ENCODE peak calls at places on chromosomes 6 and 20, in ten cellular contexts. N, E, K, T, V, Q, G, D, P and X are unnamed samples.
A peak's percentile ranks its signal among the peaks of the same experiment; 100 is the strongest.

GRCh38 chr20:40868568-40869223 is 159.9 kb upstream of the TOP1 start:
- DNase-seq in N (peak; percentile 71), E (peak; percentile 75), K (no peak), T (peak; percentile 67), V (no peak), Q (peak; percentile 3), G (no peak), D (peak; percentile 65), P (peak; percentile 79), X (peak; percentile 83)

GRCh38 chr6:73285674-73286283 is 22.8 kb upstream of the KHDC1 start:
- DNase-seq in N (peak; percentile 79), E (no peak), K (peak; percentile 82), T (peak; percentile 72), V (no peak), Q (no peak), G (peak; percentile 37), D (peak; percentile 80), P (peak; percentile 37), X (peak; percentile 72)

GRCh38 chr6:43796168-43796567 is 26.2 kb downstream of the VEGFA start:
- DNase-seq in N (no peak), E (no peak), K (no peak), T (no peak), V (peak; percentile 3), Q (no peak), G (no peak), D (no peak), P (no peak), X (no peak)

GRCh38 chr20:9660236-9660868 is 146.0 kb downstream of the LAMP5 start:
- DNase-seq in N (peak; percentile 1), E (no peak), K (peak; percentile 67), T (peak; percentile 8), V (no peak), Q (no peak), G (peak; percentile 5), D (peak; percentile 3), P (no peak), X (peak; percentile 5)

GRCh38 chr20:46999821-47000465 is 105.3 kb downstream of the EYA2 start:
- DNase-seq in N (no peak), E (no peak), K (no peak), T (no peak), V (no peak), Q (no peak), G (peak; percentile 90), D (no peak), P (no peak), X (no peak)

GRCh38 chr20:64258071-64258823 is 2.7 kb downstream of the PCMTD2 start:
- DNase-seq in N (no peak), E (no peak), K (no peak), T (peak; percentile 71), V (no peak), Q (no peak), G (no peak), D (no peak), P (no peak), X (no peak)

GRCh38 chr6:155089746-155090145 is 94.6 kb downstream of the TIAM2 start:
- DNase-seq in N (no peak), E (no peak), K (no peak), T (no peak), V (no peak), Q (no peak), G (no peak), D (no peak), P (no peak), X (no peak)

GRCh38 chr6:3542032-3542640 is 85.3 kb upstream of the SLC22A23 start:
- DNase-seq in N (no peak), E (no peak), K (no peak), T (no peak), V (no peak), Q (no peak), G (no peak), D (no peak), P (no peak), X (no peak)

GRCh38 chr6:39820553-39820952 is 28.4 kb downstream of the DAAM2 start:
- DNase-seq in N (no peak), E (no peak), K (no peak), T (no peak), V (no peak), Q (no peak), G (no peak), D (no peak), P (no peak), X (no peak)

GRCh38 chr6:39823187-39823815 is 31.1 kb downstream of the DAAM2 start:
- DNase-seq in N (peak; percentile 61), E (no peak), K (no peak), T (peak; percentile 20), V (no peak), Q (no peak), G (no peak), D (peak; percentile 50), P (peak; percentile 32), X (no peak)

GRCh38 chr6:39821014-39821738 is 29.0 kb downstream of the DAAM2 start:
- DNase-seq in N (peak; percentile 16), E (no peak), K (no peak), T (no peak), V (no peak), Q (no peak), G (no peak), D (no peak), P (no peak), X (no peak)

GRCh38 chr6:39819676-39820075 is 27.5 kb downstream of the DAAM2 start:
- DNase-seq in N (peak; percentile 31), E (no peak), K (no peak), T (no peak), V (no peak), Q (no peak), G (no peak), D (peak; percentile 49), P (no peak), X (no peak)

DNA sequence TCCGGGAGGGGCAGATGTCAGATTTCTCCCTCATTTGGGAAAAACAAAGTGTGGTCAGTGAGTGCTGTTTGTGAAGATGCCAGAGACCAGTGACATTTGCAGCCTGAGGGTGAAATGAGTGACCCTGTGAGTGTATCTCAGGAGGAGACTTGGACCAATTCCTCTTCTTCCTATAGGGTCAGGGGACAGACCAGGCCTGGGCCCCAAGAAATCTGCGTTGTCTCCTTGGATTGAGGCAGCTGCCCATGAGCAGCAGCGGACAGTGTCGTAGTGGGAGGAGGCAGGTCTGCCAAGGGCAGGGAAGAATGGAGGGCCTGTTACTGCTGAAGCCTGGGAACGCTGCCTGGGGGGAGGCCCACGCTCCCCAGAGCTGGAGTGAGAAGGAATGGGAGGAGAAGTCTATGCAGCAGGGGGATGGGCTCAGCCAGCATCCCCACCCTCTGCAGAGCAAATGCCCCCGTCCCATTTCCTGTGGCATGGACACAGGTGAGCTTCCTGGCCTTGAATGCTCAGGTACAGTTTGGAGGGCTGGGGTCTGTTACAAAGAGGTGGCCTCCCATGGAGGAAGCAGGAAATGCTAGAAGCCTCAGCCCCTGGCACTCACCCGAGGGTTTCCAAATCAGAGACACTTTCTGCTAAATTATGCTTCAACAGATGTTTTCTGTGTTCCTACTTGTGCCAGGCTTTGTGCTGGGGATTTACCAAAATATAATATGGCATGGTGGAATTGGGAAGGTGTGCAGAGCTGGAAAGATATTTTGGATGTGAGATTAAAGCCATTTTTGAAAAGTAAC is 29.8 kb downstream of the DAAM2 start:
- DNase-seq in N (no peak), E (no peak), K (peak; percentile 17), T (no peak), V (no peak), Q (no peak), G (no peak), D (no peak), P (no peak), X (no peak)
- H3K4me3 ChIP-seq in N (peak overlapping the region; percentile 21), E (peak overlapping the region; percentile 3), K (no peak overlapping the region), T (no peak overlapping the region), V (peak overlapping the region; percentile 27), Q (no peak overlapping the region), G (no peak overlapping the region), D (peak overlapping the region; percentile 46), P (peak overlapping the region; percentile 25), X (no peak overlapping the region)

DNA sequence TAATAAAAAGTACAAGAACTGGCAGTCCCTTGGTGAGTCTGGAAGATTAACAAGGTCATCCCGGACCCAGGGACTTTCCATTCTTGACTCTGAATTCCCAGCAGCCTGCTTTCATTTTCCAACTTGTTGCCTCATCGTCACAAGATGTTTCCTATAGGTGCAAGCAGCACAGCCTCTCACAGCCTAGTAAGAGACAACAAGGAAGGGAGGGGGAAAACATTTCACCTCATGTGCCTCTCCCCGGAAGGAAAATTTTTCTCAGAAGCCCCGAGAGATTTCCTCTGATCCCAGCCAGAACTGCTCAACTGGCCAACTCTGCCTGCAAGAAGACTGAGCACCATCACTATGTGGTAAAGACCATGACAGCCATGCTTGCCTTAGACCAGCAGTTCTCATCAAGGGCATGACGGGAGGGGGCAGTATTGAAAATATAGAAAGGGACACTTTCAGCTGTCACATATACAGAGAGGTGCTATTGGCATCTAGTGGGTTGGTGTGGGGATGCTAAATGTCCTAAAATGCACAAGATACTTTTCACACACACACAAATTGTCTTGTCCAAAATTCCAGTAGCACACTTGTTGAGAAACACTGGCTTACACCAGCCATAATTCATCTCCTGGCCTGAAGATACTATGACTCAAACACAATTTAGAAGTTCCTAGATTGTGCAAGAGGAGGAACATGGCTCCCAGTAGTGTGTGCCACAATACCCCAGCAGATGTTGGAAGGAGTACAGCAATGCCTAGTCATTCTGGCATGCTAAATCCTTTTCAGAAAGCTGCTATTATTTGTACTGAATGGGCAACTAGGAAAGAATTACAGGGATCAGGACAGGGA is 10.8 kb upstream of the WTAP start:
- DNase-seq in N (peak; percentile 99), E (peak; percentile 93), K (no peak), T (peak; percentile 97), V (no peak), Q (peak; percentile 33), G (no peak), D (peak; percentile 98), P (peak; percentile 95), X (peak; percentile 88)
- TF ChIP-seq CTCF in N (peak; percentile 11), E (no peak), K (no peak), T (no peak), V (no peak), Q (no peak), G (no peak), D (no peak), P (no peak), X (no peak)

GRCh38 chr20:62475819-62476073 is at the start of gene GATA5:
- DNase-seq in N (no peak), E (no peak), K (no peak), T (no peak), V (no peak), Q (no peak), G (no peak), D (no peak), P (no peak), X (no peak)
- H3K4me3 ChIP-seq in N (no peak within 1 kb of the TSS), E (no peak within 1 kb of the TSS), K (peak within 1 kb of the TSS; percentile 64), T (no peak within 1 kb of the TSS), V (peak within 1 kb of the TSS; percentile 53), Q (peak within 1 kb of the TSS; percentile 18), G (no peak within 1 kb of the TSS), D (no peak within 1 kb of the TSS), P (no peak within 1 kb of the TSS), X (no peak within 1 kb of the TSS)

DNA sequence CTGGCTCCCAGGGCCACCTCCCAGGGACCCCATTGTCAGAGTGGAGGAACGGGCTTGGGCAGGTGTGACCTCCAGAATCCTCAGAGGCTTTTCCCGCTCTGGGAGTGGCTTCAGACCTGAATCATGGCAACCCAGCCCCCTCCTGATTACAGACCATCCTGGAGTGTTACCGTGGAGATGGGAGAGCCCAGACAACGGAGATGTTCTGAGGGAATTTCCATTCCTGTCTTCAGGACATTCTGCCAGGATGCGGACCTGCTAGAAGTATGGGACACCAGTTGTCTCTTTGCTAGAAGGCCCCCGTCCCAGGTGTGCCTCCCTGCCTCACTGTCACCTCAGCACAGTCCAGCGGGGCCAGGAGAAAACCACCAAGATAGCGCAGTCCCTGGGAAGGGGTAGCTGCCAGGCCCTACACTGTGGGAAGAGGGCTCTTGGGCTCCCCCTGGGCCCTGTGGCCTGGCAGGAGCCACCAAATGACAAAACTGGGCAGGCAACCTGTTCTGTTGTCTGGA is 109.9 kb downstream of the PSMB1 start:
- DNase-seq in N (no peak), E (no peak), K (peak; percentile 53), T (no peak), V (no peak), Q (no peak), G (no peak), D (no peak), P (no peak), X (no peak)
- TF ChIP-seq CTCF in N (no peak), E (peak; percentile 10), K (peak; percentile 34), T (peak; percentile 21), V (no peak), Q (no peak), G (no peak), D (peak; percentile 10), P (no peak), X (peak; percentile 4)